ENCODE peak calls at places on chromosomes 16 and 17, in nine cellular contexts. L is thyroid gland, V is thoracic aorta, S is NB4, Q is GM23338, J is fibroblast of pulmonary artery, R is left ventricle myocardium inferior, H is cardiac muscle cell, C is right lobe of liver. Y is an unnamed sample.
A peak's percentile ranks its signal among the peaks of the same experiment; 100 is the strongest.

GRCh38 chr17:63699638-63700527 is at the start of gene LIMD2:
- DNase-seq in L (peak; percentile 40), V (no peak), S (peak; percentile 83), Q (peak; percentile 72), J (peak; percentile 23), R (peak; percentile 66), H (peak; percentile 72), C (peak; percentile 73), Y (peak; percentile 38)

GRCh38 chr16:21194771-21195301 is 16.5 kb downstream of the ZP2 start:
- DNase-seq in L (peak; percentile 21), V (no peak), S (no peak), Q (no peak), J (peak; percentile 7), R (no peak), H (no peak), C (no peak), Y (peak; percentile 7)

GRCh38 chr17:35359396-35359795 is 14.0 kb downstream of the SLFN11 start:
- DNase-seq in L (no peak), V (no peak), S (no peak), Q (peak; percentile 39), J (peak; percentile 15), R (no peak), H (peak; percentile 42), C (no peak), Y (no peak)

GRCh38 chr16:88907768-88908167 is 41.3 kb upstream of the PABPN1L start:
- DNase-seq in L (no peak), V (no peak), S (no peak), Q (no peak), J (no peak), R (no peak), H (no peak), C (no peak), Y (peak; percentile 25)

GRCh38 chr17:55820675-55821074 is 69.8 kb downstream of the PCTP start:
- DNase-seq in L (no peak), V (no peak), S (no peak), Q (no peak), J (no peak), R (no peak), H (no peak), C (no peak), Y (no peak)

GRCh38 chr17:34205401-34205800 is 49.7 kb upstream of the CCL2 start:
- DNase-seq in L (no peak), V (no peak), S (no peak), Q (no peak), J (no peak), R (no peak), H (no peak), C (no peak), Y (no peak)

GRCh38 chr17:31068291-31068690 is 26.5 kb upstream of the NF1 start:
- DNase-seq in L (no peak), V (no peak), S (peak; percentile 82), Q (peak; percentile 85), J (peak; percentile 44), R (no peak), H (no peak), C (peak; percentile 24), Y (peak; percentile 37)

GRCh38 chr17:38868095-38868967 is 1.5 kb upstream of the LASP1 start:
- DNase-seq in L (no peak), V (no peak), S (peak; percentile 53), Q (peak; percentile 74), J (peak; percentile 71), R (peak; percentile 77), H (peak; percentile 20), C (peak; percentile 22), Y (peak; percentile 83)

GRCh38 chr16:68744744-68745280 is 7.7 kb downstream of the CDH1 start:
- DNase-seq in L (peak; percentile 90), V (no peak), S (peak; percentile 19), Q (peak; percentile 94), J (no peak), R (no peak), H (no peak), C (no peak), Y (no peak)

GRCh38 chr17:50210249-50211225 is 9.1 kb upstream of the COL1A1 start:
- DNase-seq in L (no peak), V (peak; percentile 54), S (peak; percentile 60), Q (peak; percentile 72), J (peak; percentile 97), R (peak; percentile 57), H (peak; percentile 63), C (no peak), Y (peak; percentile 98)

GRCh38 chr17:50208611-50209061 is 7.2 kb upstream of the COL1A1 start:
- DNase-seq in L (no peak), V (no peak), S (no peak), Q (no peak), J (peak; percentile 11), R (no peak), H (no peak), C (no peak), Y (no peak)

GRCh38 chr17:50209133-50209471 is 7.7 kb upstream of the COL1A1 start:
- DNase-seq in L (no peak), V (no peak), S (no peak), Q (no peak), J (no peak), R (no peak), H (no peak), C (no peak), Y (no peak)

GRCh38 chr17:50207792-50208567 is 6.5 kb upstream of the COL1A1 start:
- DNase-seq in L (no peak), V (no peak), S (no peak), Q (peak; percentile 42), J (no peak), R (no peak), H (no peak), C (no peak), Y (no peak)

DNA sequence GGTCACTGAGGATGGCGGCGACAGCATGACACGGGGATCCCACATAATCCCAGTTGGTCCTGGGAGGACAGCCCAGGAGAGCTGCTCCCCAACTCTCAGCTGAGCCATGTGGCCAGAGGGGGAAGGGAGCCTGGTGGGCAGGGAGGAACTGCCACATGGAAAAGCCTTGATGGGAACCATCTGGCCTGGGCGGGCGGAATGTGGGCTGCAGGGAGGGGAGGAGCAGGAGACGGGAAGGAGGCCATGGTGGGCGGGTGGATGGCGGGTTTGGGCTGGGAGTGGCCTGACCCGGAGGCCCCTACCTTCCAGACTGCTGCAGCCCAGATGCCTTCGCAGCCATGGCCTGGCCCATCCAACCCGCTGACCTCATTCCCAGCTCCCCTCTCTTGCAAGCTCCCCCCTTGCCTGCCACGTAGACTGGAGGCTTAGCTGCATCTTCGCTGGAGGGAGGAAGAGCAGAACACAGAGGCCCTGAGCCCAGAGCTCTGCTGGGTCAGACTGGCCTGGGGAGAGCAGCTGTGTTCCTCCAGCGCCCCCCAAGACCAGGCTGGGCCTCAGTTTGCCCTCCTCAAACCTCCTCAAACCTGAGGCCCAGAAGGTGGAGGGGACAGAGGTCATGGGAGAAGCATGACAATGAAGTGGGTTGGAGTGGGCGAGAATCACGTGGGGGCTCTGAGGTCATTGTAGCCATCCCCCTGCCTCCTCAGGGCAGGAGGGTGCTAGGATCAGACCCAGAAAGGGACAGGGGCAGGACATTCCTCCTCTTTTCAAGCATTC is 8.2 kb upstream of the COL1A1 start:
- DNase-seq in L (peak; percentile 23), V (peak; percentile 83), S (no peak), Q (peak; percentile 80), J (peak; percentile 99), R (peak; percentile 90), H (peak; percentile 84), C (peak; percentile 40), Y (peak; percentile 99)
- H3K4me3 ChIP-seq in L (no peak overlapping the region), V (peak overlapping the region; percentile 37), S (no peak overlapping the region), Q (peak overlapping the region; percentile 32), J (peak overlapping the region; percentile 24), R (no peak overlapping the region), H (no peak overlapping the region), C (no peak overlapping the region), Y (no peak overlapping the region)

GRCh38 chr17:4583796-4584124 is 569 bp upstream of the SMTNL2 start:
- DNase-seq in L (no peak), V (no peak), S (no peak), Q (peak; percentile 74), J (no peak), R (no peak), H (peak; percentile 83), C (no peak), Y (no peak)
- TF ChIP-seq CTCF in L (no peak), V (peak; percentile 18), S (no peak), Q (peak; percentile 41), J (peak; percentile 41), R (peak; percentile 63), H (peak; percentile 49), C (peak; percentile 13), Y (peak; percentile 28)

DNA sequence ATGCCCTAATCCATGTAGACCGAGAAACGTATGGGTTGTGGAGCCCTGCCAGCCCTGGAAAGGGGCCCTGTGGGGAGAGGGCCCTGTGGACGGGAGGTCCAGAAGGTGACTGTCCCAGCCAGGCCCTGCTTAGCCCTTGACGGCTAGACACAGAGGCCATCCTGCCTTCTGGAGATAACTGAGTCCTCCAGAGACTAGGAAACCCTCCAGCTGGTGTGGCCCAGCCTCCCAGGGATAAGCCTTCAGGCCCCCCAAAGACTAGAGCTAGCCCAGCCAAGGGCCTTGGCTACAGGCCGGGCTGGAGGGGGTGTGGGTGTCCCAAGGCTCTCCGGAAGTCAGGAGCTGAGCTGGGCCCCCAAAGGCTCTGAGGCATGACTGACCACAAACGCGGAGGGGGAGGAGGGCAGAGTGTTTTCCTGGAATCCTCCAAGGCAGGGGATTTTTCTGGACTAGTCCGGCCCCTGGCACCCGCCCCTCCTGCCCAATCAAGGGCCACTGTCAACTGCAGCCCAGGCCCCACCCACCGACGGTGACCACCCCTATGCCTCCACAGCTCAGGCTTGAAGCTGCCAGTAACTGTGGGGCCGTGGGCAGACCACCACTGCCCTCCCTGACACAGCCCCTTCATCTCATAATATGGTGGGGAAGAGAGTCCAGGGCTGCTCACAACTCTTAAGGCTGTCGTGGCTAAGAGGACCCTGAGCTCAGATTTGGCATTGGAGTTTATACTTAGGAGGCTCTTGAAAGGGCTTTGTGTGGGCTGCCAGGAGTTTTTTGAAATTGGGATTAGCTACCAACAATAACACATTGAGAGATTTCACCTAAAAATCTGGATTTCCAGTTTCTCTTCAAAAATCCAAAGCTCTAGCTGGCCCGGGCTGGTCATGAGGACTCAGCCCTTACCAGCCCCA is 823 bp upstream of the VASN start:
- DNase-seq in L (peak; percentile 93), V (peak; percentile 85), S (no peak), Q (no peak), J (peak; percentile 98), R (peak; percentile 75), H (no peak), C (peak; percentile 62), Y (peak; percentile 98)
- H3K4me3 ChIP-seq in L (no peak overlapping the region), V (peak overlapping the region; percentile 85), S (no peak overlapping the region), Q (peak overlapping the region; percentile 73), J (peak overlapping the region; percentile 97), R (peak overlapping the region; percentile 75), H (peak overlapping the region; percentile 75), C (no peak overlapping the region), Y (peak overlapping the region; percentile 87)

GRCh38 chr17:76630151-76630550 is 13.4 kb downstream of the ST6GALNAC1 start:
- DNase-seq in L (no peak), V (no peak), S (peak; percentile 23), Q (peak; percentile 53), J (no peak), R (no peak), H (no peak), C (no peak), Y (no peak)

GRCh38 chr17:76635039-76635438 is 8.5 kb downstream of the ST6GALNAC1 start:
- DNase-seq in L (no peak), V (no peak), S (no peak), Q (no peak), J (no peak), R (no peak), H (no peak), C (no peak), Y (no peak)

GRCh38 chr17:76631821-76632565 is 11.6 kb downstream of the ST6GALNAC1 start:
- DNase-seq in L (peak; percentile 86), V (no peak), S (no peak), Q (no peak), J (no peak), R (no peak), H (no peak), C (no peak), Y (no peak)

GRCh38 chr17:76635659-76636360 is 7.7 kb downstream of the ST6GALNAC1 start:
- DNase-seq in L (no peak), V (no peak), S (no peak), Q (no peak), J (peak; percentile 29), R (no peak), H (no peak), C (no peak), Y (peak; percentile 25)

GRCh38 chr17:76633628-76634328 is 9.8 kb downstream of the ST6GALNAC1 start:
- DNase-seq in L (no peak), V (no peak), S (no peak), Q (no peak), J (no peak), R (no peak), H (no peak), C (no peak), Y (no peak)
- TF ChIP-seq CTCF in L (no peak), V (no peak), S (no peak), Q (no peak), J (no peak), R (no peak), H (no peak), C (no peak), Y (no peak)